ENCODE peak calls at places on chromosomes 3 and 15, in four cellular contexts. T is fibroblast of lung, H is A549, K is psoas muscle. L is an unnamed sample.

GRCh38 chr15:55916666-55917409 is 76.6 kb downstream of the NEDD4 start:
- DNase-seq in H (no peak), K (no peak), T (peak), L (peak)

GRCh38 chr3:172257638-172258400 is 190.4 kb downstream of the GHSR start:
- DNase-seq in H (no peak), T (no peak), K (no peak), L (no peak)

GRCh38 chr3:66041828-66042227 is 3.1 kb upstream of the MAGI1 start:
- DNase-seq in H (no peak), T (peak), K (no peak), L (no peak)

GRCh38 chr3:19945405-19946290 is 1.2 kb upstream of the RAB5A start:
- DNase-seq in K (no peak), H (no peak), T (peak), L (no peak)

GRCh38 chr15:26893351-26894065 is 26.6 kb downstream of the GABRA5 start:
- DNase-seq in T (no peak), H (no peak), K (no peak), L (no peak)

GRCh38 chr15:61702224-61703120 is 357.8 kb downstream of the VPS13C start:
- DNase-seq in K (peak), H (no peak), T (peak), L (no peak)

GRCh38 chr3:122343654-122344053 is 18.6 kb downstream of the CSTA start:
- DNase-seq in T (no peak), K (no peak), H (no peak), L (no peak)

GRCh38 chr3:198080521-198081384 is 120.7 kb downstream of the LMLN start:
- DNase-seq in T (peak), K (peak), H (peak), L (peak)

GRCh38 chr3:183330881-183331280 is 77.8 kb downstream of the B3GNT5 start:
- DNase-seq in T (no peak), H (no peak), K (no peak), L (no peak)

GRCh38 chr15:100429116-100429728 is 87.4 kb upstream of the ADAMTS17 start:
- DNase-seq in T (no peak), K (peak), H (no peak), L (no peak)

GRCh38 chr3:105676621-105677300 is 192.1 kb downstream of the CBLB start:
- DNase-seq in K (no peak), T (no peak), H (no peak), L (no peak)

GRCh38 chr3:13605555-13605954 is 56.6 kb downstream of the FBLN2 start:
- DNase-seq in K (no peak), H (no peak), T (no peak), L (no peak)

GRCh38 chr3:143851331-143852017 is 3.2 kb upstream of the SLC9A9 start:
- DNase-seq in K (no peak), H (no peak), T (no peak), L (no peak)

GRCh38 chr3:116425126-116425525 is 20.2 kb downstream of the LSAMP start:
- DNase-seq in K (no peak), T (no peak), H (no peak), L (no peak)

GRCh38 chr3:55888282-55888855 is 401.3 kb upstream of the WNT5A start:
- DNase-seq in H (no peak), T (no peak), K (no peak), L (no peak)

GRCh38 chr3:124839896-124840295 is 47.3 kb downstream of the ITGB5 start:
- DNase-seq in T (no peak), H (no peak), K (no peak), L (no peak)

GRCh38 chr3:13391308-13391707 is 28.8 kb downstream of the NUP210 start:
- DNase-seq in H (no peak), T (no peak), K (no peak), L (no peak)

GRCh38 chr3:114380233-114380645 is 86.4 kb downstream of the TIGIT start:
- DNase-seq in H (no peak), K (peak), T (peak), L (peak)

GRCh38 chr3:13461169-13462124 is 18.7 kb upstream of the HDAC11 start:
- DNase-seq in K (peak), H (peak), T (peak), L (no peak)

GRCh38 chr3:134404366-134404885 is 30.2 kb upstream of the AMOTL2 start:
- DNase-seq in K (no peak), H (no peak), T (no peak), L (no peak)

GRCh38 chr3:157201648-157202278 is 41.8 kb upstream of the CCNL1 start:
- DNase-seq in H (peak), K (no peak), T (peak), L (no peak)

GRCh38 chr3:27720899-27721716 is 1.0 kb downstream of the EOMES start:
- DNase-seq in T (no peak), H (no peak), K (no peak), L (no peak)

GRCh38 chr3:72274511-72275295 is 489.8 kb upstream of the PROK2 start:
- DNase-seq in T (peak), K (no peak), H (no peak), L (peak)

GRCh38 chr15:60399931-60400330 is 2.1 kb upstream of the ANXA2 start:
- DNase-seq in T (no peak), H (no peak), K (no peak), L (no peak)

GRCh38 chr3:2096196-2096595 is 2.5 kb upstream of the CNTN4 start:
- DNase-seq in T (no peak), H (no peak), K (no peak), L (no peak)

GRCh38 chr3:24242012-24242698 is 252.5 kb downstream of the THRB start:
- DNase-seq in T (peak), H (no peak), K (no peak), L (no peak)
- TF ChIP-seq CTCF in T (no peak), H (no peak), K (no peak), L (no peak)

GRCh38 chr15:58498821-58499580 is 67.2 kb downstream of the LIPC start:
- DNase-seq in K (no peak), T (peak), H (no peak), L (peak)
- H3K27ac ChIP-seq in K (no peak), T (peak), H (no peak), L (peak)

GRCh38 chr3:35426581-35426980 is 212.7 kb upstream of the ARPP21 start:
- DNase-seq in T (no peak), K (no peak), H (no peak), L (no peak)
- TF ChIP-seq CTCF in T (no peak), K (no peak), H (no peak), L (no peak)

GRCh38 chr3:127721536-127721935 is 48.8 kb downstream of the ABTB1 start:
- DNase-seq in K (no peak), T (no peak), H (no peak), L (no peak)

GRCh38 chr3:127720985-127721384 is 48.2 kb downstream of the ABTB1 start:
- DNase-seq in H (no peak), T (no peak), K (no peak), L (no peak)

GRCh38 chr3:127718916-127719290 is 46.2 kb downstream of the ABTB1 start:
- DNase-seq in K (no peak), H (no peak), T (no peak), L (no peak)

GRCh38 chr3:127718244-127718915 is 45.6 kb downstream of the ABTB1 start:
- DNase-seq in H (no peak), K (no peak), T (no peak), L (no peak)

DNA sequence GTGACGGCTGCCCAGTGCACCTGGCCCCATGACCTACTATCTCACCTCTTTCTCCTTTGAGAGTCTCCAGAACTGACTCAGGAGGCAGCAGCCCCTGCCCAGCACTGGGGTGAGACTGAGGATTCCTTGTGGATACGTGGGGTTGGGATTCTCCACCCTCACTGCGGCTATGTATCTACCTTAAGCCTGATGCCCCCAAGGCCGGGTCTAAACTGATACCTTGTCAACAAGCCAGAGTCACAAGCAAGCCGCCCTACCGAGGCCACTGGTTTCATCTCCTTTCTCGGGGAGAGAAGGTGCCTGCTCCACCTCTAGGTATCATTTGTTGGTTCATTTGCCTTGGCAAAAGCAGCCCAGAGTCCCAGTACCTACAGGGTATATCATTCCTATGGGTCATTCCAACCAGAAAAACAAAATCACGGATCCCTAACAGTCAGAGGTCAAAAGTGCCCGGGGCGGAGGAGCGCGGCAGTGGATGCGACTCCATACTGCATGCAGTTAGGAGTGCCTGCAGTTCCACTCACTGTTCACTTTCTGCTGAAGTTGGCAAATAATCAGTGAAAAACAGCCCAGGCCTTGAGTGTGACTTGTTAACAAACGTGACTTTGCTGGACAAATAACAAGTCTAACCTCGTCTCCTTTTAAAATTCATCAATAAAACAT is 47.5 kb downstream of the ABTB1 start:
- DNase-seq in H (no peak), T (no peak), K (no peak), L (no peak)
- H3K27ac ChIP-seq in H (no peak), T (no peak), K (no peak), L (no peak)

GRCh38 chr3:190424108-190424477 is 25.6 kb downstream of the TMEM207 start:
- DNase-seq in H (no peak), K (no peak), T (no peak), L (no peak)
- TF ChIP-seq CTCF in H (no peak), K (no peak), T (no peak), L (no peak)

DNA sequence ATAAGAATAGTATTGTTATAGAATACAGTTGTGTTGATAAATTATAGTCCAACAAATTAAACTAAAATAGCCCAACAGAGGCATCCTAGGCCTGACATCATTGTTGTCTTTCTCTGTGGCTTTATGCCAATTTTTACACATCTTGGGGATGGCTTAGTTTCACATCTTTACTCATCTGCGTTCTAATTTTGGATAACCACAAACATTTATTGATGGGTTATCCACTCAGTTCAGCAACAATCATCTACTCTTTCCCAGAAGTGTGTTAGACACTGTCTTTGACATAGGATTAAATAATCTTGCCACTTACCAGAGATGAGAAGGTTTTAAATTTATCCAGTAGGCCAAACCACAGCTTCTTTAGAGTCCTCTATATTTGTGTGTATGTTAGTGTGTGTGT is 120.8 kb upstream of the PHLDB2 start:
- DNase-seq in T (no peak), H (no peak), K (no peak), L (no peak)
- H3K27ac ChIP-seq in T (no peak), H (peak), K (peak), L (no peak)

GRCh38 chr3:23810342-23811116 is 4.8 kb downstream of the UBE2E1 start:
- DNase-seq in T (peak), K (peak), H (peak), L (no peak)
- TF ChIP-seq CTCF in T (no peak), K (peak), H (peak), L (peak)

GRCh38 chr3:25661694-25662455 is 2.8 kb downstream of the TOP2B start:
- DNase-seq in T (no peak), K (no peak), H (no peak), L (no peak)
- H3K27ac ChIP-seq in T (no peak), K (peak), H (no peak), L (no peak)

L was measured in AG04450.